ENCODE peak calls at places on chromosomes 7 and 10, in five cellular contexts. One of them, this sample, is unnamed.

GRCh38 chr7:127702938-127703337 is 50.9 kb downstream of the SND1 start:
- DNase-seq in astrocyte of the spinal cord: no peak
- DNase-seq in sigmoid colon: no peak
- DNase-seq in upper lobe of left lung: no peak
- DNase-seq in Peyer's patch: no peak
- DNase-seq in this sample: no peak

GRCh38 chr10:84008878-84009277 is 130.4 kb upstream of the GHITM start:
- DNase-seq in astrocyte of the spinal cord: no peak
- DNase-seq in sigmoid colon: no peak
- DNase-seq in upper lobe of left lung: peak
- DNase-seq in Peyer's patch: peak
- DNase-seq in this sample: no peak

GRCh38 chr10:49837096-49837495 is 75.0 kb upstream of the OGDHL start:
- DNase-seq in astrocyte of the spinal cord: peak
- DNase-seq in sigmoid colon: no peak
- DNase-seq in upper lobe of left lung: no peak
- DNase-seq in Peyer's patch: no peak
- DNase-seq in this sample: no peak

GRCh38 chr7:156147104-156147503 is 334.8 kb upstream of the SHH start:
- DNase-seq in astrocyte of the spinal cord: no peak
- DNase-seq in sigmoid colon: no peak
- DNase-seq in upper lobe of left lung: no peak
- DNase-seq in Peyer's patch: no peak
- DNase-seq in this sample: no peak

GRCh38 chr7:47826754-47827153 is 121.5 kb downstream of the PKD1L1 start:
- DNase-seq in astrocyte of the spinal cord: no peak
- DNase-seq in sigmoid colon: no peak
- DNase-seq in upper lobe of left lung: no peak
- DNase-seq in Peyer's patch: no peak
- DNase-seq in this sample: no peak

GRCh38 chr10:79027147-79028055 is 41.4 kb upstream of the ZMIZ1 start:
- DNase-seq in astrocyte of the spinal cord: no peak
- DNase-seq in sigmoid colon: peak
- DNase-seq in upper lobe of left lung: no peak
- DNase-seq in Peyer's patch: peak
- DNase-seq in this sample: no peak

GRCh38 chr10:68402271-68402670 is 4.8 kb downstream of the RUFY2 start:
- DNase-seq in astrocyte of the spinal cord: no peak
- DNase-seq in sigmoid colon: no peak
- DNase-seq in upper lobe of left lung: no peak
- DNase-seq in Peyer's patch: no peak
- DNase-seq in this sample: no peak

GRCh38 chr7:155764432-155764798 is 47.8 kb downstream of the SHH start:
- DNase-seq in astrocyte of the spinal cord: no peak
- DNase-seq in sigmoid colon: no peak
- DNase-seq in upper lobe of left lung: no peak
- DNase-seq in Peyer's patch: no peak
- DNase-seq in this sample: no peak

GRCh38 chr7:1187127-1187526 is 27.1 kb upstream of the ZFAND2A start:
- DNase-seq in astrocyte of the spinal cord: no peak
- DNase-seq in sigmoid colon: no peak
- DNase-seq in upper lobe of left lung: no peak
- DNase-seq in Peyer's patch: no peak
- DNase-seq in this sample: no peak

GRCh38 chr10:69825604-69826003 is 23.9 kb downstream of the COL13A1 start:
- DNase-seq in astrocyte of the spinal cord: no peak
- DNase-seq in sigmoid colon: no peak
- DNase-seq in upper lobe of left lung: no peak
- DNase-seq in Peyer's patch: no peak
- DNase-seq in this sample: no peak

GRCh38 chr10:69829792-69830191 is 28.1 kb downstream of the COL13A1 start:
- DNase-seq in astrocyte of the spinal cord: no peak
- DNase-seq in sigmoid colon: no peak
- DNase-seq in upper lobe of left lung: no peak
- DNase-seq in Peyer's patch: no peak
- DNase-seq in this sample: no peak

GRCh38 chr10:69826094-69826493 is 24.4 kb downstream of the COL13A1 start:
- DNase-seq in astrocyte of the spinal cord: no peak
- DNase-seq in sigmoid colon: no peak
- DNase-seq in upper lobe of left lung: peak
- DNase-seq in Peyer's patch: no peak
- DNase-seq in this sample: no peak

GRCh38 chr10:69828115-69828870 is 26.6 kb downstream of the COL13A1 start:
- DNase-seq in astrocyte of the spinal cord: no peak
- DNase-seq in sigmoid colon: no peak
- DNase-seq in upper lobe of left lung: no peak
- DNase-seq in Peyer's patch: no peak
- DNase-seq in this sample: no peak

DNA sequence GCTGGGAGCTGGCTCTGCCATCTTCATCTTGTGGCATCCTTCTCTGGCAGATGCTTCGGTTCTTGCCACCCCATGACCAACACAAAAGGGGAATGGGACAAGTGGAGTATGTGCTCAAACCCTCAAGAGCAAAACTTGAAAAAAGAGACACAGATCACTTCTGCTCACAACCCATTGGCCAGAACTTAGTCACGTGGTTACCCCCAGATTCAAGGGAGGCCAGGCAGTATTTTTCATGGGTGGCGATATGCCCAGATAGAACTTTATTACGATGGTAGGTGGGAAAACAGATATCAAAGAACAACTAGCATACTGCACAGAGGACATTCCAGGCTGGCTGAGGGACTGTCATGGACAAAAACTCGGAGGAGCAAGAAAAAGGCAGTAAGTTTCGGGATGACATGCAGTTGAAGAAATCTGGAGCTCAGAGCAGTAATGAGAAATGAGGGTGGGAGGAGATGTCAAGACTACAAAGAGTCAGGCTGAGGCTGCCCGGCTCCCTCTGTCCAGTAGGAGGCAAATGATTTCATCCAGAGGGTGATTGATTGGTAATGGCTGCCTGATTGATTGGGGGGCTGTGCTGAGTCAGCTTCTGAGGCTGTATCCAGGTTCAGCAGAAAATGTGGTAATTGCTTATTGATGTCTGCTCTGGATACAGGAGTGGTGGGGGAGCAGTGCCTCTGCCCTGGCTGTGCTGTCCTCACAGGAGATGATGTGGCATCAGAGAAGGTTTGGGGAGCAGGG is 25.3 kb downstream of the COL13A1 start:
- DNase-seq in astrocyte of the spinal cord: no peak
- DNase-seq in sigmoid colon: no peak
- DNase-seq in upper lobe of left lung: no peak
- DNase-seq in Peyer's patch: no peak
- DNase-seq in this sample: no peak
- TF ChIP-seq CTCF in astrocyte of the spinal cord: peak
- TF ChIP-seq CTCF in sigmoid colon: no peak
- TF ChIP-seq CTCF in upper lobe of left lung: no peak
- TF ChIP-seq CTCF in Peyer's patch: no peak
- TF ChIP-seq CTCF in this sample: no peak

DNA sequence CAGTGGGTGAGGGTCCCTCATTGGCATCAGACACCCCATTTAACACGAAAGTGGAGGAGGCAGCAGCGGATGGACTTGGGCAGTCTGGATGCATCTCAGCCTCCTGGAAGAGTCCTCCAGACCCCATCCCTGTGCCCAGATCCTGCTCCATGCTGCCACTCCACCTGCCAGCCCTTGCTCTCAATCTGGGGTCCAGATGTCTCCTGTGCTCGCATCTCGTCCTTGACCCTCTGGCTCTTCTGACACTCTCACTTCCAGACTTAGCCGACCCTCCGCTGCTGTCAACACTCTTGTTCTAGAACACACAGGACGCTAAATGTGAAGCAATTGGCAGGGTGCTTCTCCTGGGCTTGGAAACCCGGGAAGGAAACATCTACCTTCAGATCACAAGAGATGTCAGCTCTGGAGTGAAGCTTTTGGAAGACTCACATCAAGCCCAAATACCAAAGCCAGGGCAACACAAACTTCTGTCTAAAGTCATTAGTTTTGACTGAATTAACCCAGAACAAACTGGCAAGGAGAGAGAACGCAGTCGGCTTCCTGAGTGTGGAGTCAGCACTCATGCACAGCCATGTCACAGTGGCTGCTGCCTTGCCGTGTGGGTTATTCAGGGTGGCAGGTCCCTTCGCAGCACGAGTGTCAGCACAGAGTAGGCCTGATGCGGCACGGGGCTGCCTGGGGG is 379.1 kb downstream of the TCERG1L start:
- DNase-seq in astrocyte of the spinal cord: no peak
- DNase-seq in sigmoid colon: no peak
- DNase-seq in upper lobe of left lung: no peak
- DNase-seq in Peyer's patch: no peak
- DNase-seq in this sample: no peak
- TF ChIP-seq CTCF in astrocyte of the spinal cord: no peak
- TF ChIP-seq CTCF in sigmoid colon: no peak
- TF ChIP-seq CTCF in upper lobe of left lung: no peak
- TF ChIP-seq CTCF in Peyer's patch: no peak
- TF ChIP-seq CTCF in this sample: no peak

GRCh38 chr7:131094685-131095084 is 233.0 kb upstream of the MKLN1 start:
- DNase-seq in astrocyte of the spinal cord: no peak
- DNase-seq in sigmoid colon: no peak
- DNase-seq in upper lobe of left lung: peak
- DNase-seq in Peyer's patch: no peak
- DNase-seq in this sample: no peak
- TF ChIP-seq CTCF in astrocyte of the spinal cord: no peak
- TF ChIP-seq CTCF in sigmoid colon: no peak
- TF ChIP-seq CTCF in upper lobe of left lung: no peak
- TF ChIP-seq CTCF in Peyer's patch: no peak
- TF ChIP-seq CTCF in this sample: no peak

DNA sequence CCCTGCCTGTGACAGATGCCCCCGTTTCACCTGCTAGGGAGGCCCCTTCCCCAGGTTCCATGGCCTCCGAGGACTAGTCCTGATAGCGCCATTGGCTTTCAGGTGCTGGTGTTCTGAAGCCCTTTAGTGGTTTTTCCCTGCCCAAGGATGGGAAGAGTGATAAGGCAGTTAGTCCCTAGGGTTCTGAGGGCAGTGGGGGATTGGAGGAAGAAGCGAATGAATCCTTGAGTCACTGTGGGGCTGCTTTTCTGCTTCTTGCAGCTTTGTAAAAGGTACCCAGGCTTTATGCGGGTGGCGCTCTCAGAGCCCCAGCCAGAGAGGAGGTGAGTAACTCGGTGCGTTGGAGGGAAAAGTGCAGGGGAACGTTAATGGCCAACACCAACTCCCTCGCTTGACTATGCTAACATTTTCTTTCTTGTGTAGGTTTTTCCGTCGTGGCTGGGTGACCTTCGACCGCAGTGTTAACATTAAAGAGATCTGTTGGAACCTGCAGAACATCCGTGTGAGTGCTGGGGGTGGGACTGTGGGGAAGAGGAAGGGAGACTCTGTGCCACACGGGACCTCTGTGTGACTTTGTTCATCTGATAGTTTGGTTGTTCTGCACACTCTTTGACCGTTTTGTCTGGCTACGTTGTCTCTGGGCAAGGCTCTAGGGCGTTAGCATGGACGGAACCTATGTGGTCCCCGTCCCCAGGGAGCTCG is 3.9 kb downstream of the UFSP1 start:
- DNase-seq in astrocyte of the spinal cord: no peak
- DNase-seq in sigmoid colon: no peak
- DNase-seq in upper lobe of left lung: no peak
- DNase-seq in Peyer's patch: no peak
- DNase-seq in this sample: no peak
- TF ChIP-seq CTCF in astrocyte of the spinal cord: no peak
- TF ChIP-seq CTCF in sigmoid colon: no peak
- TF ChIP-seq CTCF in upper lobe of left lung: no peak
- TF ChIP-seq CTCF in Peyer's patch: no peak
- TF ChIP-seq CTCF in this sample: no peak

GRCh38 chr7:70807650-70808049 is 324.3 kb upstream of the GALNT17 start:
- DNase-seq in astrocyte of the spinal cord: no peak
- DNase-seq in sigmoid colon: no peak
- DNase-seq in upper lobe of left lung: peak
- DNase-seq in Peyer's patch: no peak
- DNase-seq in this sample: no peak
- TF ChIP-seq CTCF in astrocyte of the spinal cord: no peak
- TF ChIP-seq CTCF in sigmoid colon: no peak
- TF ChIP-seq CTCF in upper lobe of left lung: no peak
- TF ChIP-seq CTCF in Peyer's patch: no peak
- TF ChIP-seq CTCF in this sample: no peak

GRCh38 chr10:103877861-103878260 is 22.5 kb upstream of the SH3PXD2A start:
- DNase-seq in astrocyte of the spinal cord: no peak
- DNase-seq in sigmoid colon: no peak
- DNase-seq in upper lobe of left lung: no peak
- DNase-seq in Peyer's patch: no peak
- DNase-seq in this sample: no peak

GRCh38 chr10:103879831-103880230 is 24.5 kb upstream of the SH3PXD2A start:
- DNase-seq in astrocyte of the spinal cord: no peak
- DNase-seq in sigmoid colon: no peak
- DNase-seq in upper lobe of left lung: peak
- DNase-seq in Peyer's patch: no peak
- DNase-seq in this sample: no peak

GRCh38 chr10:103879409-103879808 is 24.0 kb upstream of the SH3PXD2A start:
- DNase-seq in astrocyte of the spinal cord: no peak
- DNase-seq in sigmoid colon: no peak
- DNase-seq in upper lobe of left lung: peak
- DNase-seq in Peyer's patch: no peak
- DNase-seq in this sample: no peak

GRCh38 chr10:103874730-103875129 is 19.4 kb upstream of the SH3PXD2A start:
- DNase-seq in astrocyte of the spinal cord: no peak
- DNase-seq in sigmoid colon: no peak
- DNase-seq in upper lobe of left lung: no peak
- DNase-seq in Peyer's patch: no peak
- DNase-seq in this sample: no peak

GRCh38 chr10:103876155-103876554 is 20.8 kb upstream of the SH3PXD2A start:
- DNase-seq in astrocyte of the spinal cord: no peak
- DNase-seq in sigmoid colon: no peak
- DNase-seq in upper lobe of left lung: no peak
- DNase-seq in Peyer's patch: no peak
- DNase-seq in this sample: no peak
- TF ChIP-seq CTCF in astrocyte of the spinal cord: no peak
- TF ChIP-seq CTCF in sigmoid colon: no peak
- TF ChIP-seq CTCF in upper lobe of left lung: no peak
- TF ChIP-seq CTCF in Peyer's patch: no peak
- TF ChIP-seq CTCF in this sample: no peak

This sample was measured in mesothelial cell of epicardium.